ENCODE peak calls at places on chromosomes 7 and 10, in eight cellular contexts. R, U, W, X, D, P, L and C are unnamed samples.

GRCh38 chr10:61751599-61751998 is 88.9 kb downstream of the CABCOCO1 start:
- DNase-seq in R (peak; percentile 13), U (no peak), W (no peak), X (no peak), D (no peak), P (no peak), L (no peak), C (no peak)

GRCh38 chr10:100751211-100751933 is 6.0 kb downstream of the PAX2 start:
- DNase-seq in R (no peak), U (no peak), W (no peak), X (no peak), D (no peak), P (no peak), L (no peak), C (no peak)

GRCh38 chr7:22387583-22387982 is 30.6 kb upstream of the RAPGEF5 start:
- DNase-seq in R (peak; percentile 88), U (no peak), W (no peak), X (no peak), D (no peak), P (peak; percentile 62), L (no peak), C (no peak)

GRCh38 chr10:110637558-110638053 is 6.5 kb upstream of the RBM20 start:
- DNase-seq in R (no peak), U (no peak), W (no peak), X (no peak), D (no peak), P (no peak), L (no peak), C (no peak)

GRCh38 chr7:137563986-137564385 is 220.5 kb upstream of the PTN start:
- DNase-seq in R (no peak), U (no peak), W (no peak), X (no peak), D (no peak), P (no peak), L (no peak), C (no peak)

GRCh38 chr7:22082886-22083710 is 137.4 kb upstream of the CDCA7L start:
- DNase-seq in R (peak; percentile 68), U (peak; percentile 88), W (peak; percentile 92), X (peak; percentile 79), D (peak; percentile 82), P (peak; percentile 85), L (peak; percentile 76), C (peak; percentile 91)

GRCh38 chr10:90959826-90960225 is 38.9 kb upstream of the ANKRD1 start:
- DNase-seq in R (no peak), U (no peak), W (no peak), X (no peak), D (no peak), P (no peak), L (no peak), C (no peak)

GRCh38 chr7:14748461-14748860 is 154.1 kb downstream of the DGKB start:
- DNase-seq in R (peak; percentile 91), U (no peak), W (no peak), X (no peak), D (no peak), P (no peak), L (no peak), C (no peak)

GRCh38 chr10:100129424-100129823 is 47.8 kb upstream of the CPN1 start:
- DNase-seq in R (no peak), U (no peak), W (no peak), X (no peak), D (peak; percentile 16), P (no peak), L (no peak), C (no peak)

GRCh38 chr10:45023426-45023825 is 22.7 kb downstream of the ZNF22 start:
- DNase-seq in R (peak; percentile 4), U (no peak), W (no peak), X (no peak), D (no peak), P (no peak), L (no peak), C (no peak)

GRCh38 chr10:92822060-92822634 is 26.2 kb upstream of the EXOC6 start:
- DNase-seq in R (peak; percentile 90), U (no peak), W (no peak), X (no peak), D (peak; percentile 68), P (no peak), L (no peak), C (no peak)

GRCh38 chr10:123833170-123833850 is 58.3 kb downstream of the CPXM2 start:
- DNase-seq in R (no peak), U (no peak), W (no peak), X (no peak), D (no peak), P (no peak), L (no peak), C (no peak)

GRCh38 chr7:117993377-117994003 is 120.2 kb upstream of the CTTNBP2 start:
- DNase-seq in R (peak; percentile 20), U (no peak), W (no peak), X (peak; percentile 39), D (peak; percentile 61), P (no peak), L (no peak), C (no peak)

GRCh38 chr10:94963901-94964300 is 25.4 kb downstream of the CYP2C9 start:
- DNase-seq in R (peak; percentile 21), U (no peak), W (no peak), X (peak; percentile 25), D (no peak), P (no peak), L (no peak), C (peak; percentile 3)

GRCh38 chr10:125828311-125828710 is 5.0 kb downstream of the BCCIP start:
- DNase-seq in R (no peak), U (no peak), W (no peak), X (no peak), D (no peak), P (no peak), L (no peak), C (no peak)

GRCh38 chr7:28315565-28316420 is 96.5 kb upstream of the CREB5 start:
- DNase-seq in R (peak; percentile 75), U (no peak), W (no peak), X (no peak), D (no peak), P (no peak), L (no peak), C (no peak)

DNA sequence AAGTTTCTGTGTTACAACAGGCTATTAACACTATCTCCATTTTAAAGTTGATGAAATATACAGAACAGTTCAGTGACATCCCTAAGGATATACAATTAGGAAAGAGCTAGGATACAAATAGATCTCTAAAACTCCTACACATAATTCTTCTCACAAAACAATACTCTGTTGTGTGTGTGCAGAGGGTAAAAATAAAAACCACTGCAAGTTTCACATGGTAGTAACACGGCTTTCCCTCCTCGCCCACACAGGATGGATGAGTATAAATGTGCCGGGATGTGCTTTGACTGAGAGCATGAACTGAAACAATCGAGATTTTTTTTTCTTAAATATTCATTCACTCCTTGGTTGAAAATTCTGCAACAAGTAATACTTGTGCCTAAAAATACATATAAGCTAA is 131.5 kb upstream of the C1QL3 start:
- DNase-seq in R (no peak), U (no peak), W (no peak), X (no peak), D (no peak), P (no peak), L (no peak), C (no peak)
- TF ChIP-seq CTCF in R (no peak), U (no peak), W (no peak), X (no peak), D (no peak), P (no peak), L (no peak), C (no peak)

GRCh38 chr10:116708386-116708785 is 34.0 kb downstream of the HSPA12A start:
- DNase-seq in R (peak; percentile 94), U (no peak), W (no peak), X (no peak), D (no peak), P (no peak), L (no peak), C (no peak)
- H3K27ac ChIP-seq in R (no peak overlapping the region), U (no peak overlapping the region), W (peak overlapping the region; percentile 76), X (no peak overlapping the region), D (no peak overlapping the region), P (peak overlapping the region; percentile 58), L (no peak overlapping the region), C (no peak overlapping the region)

GRCh38 chr10:130466271-130466997 is 330.2 kb downstream of the GLRX3 start:
- DNase-seq in R (no peak), U (no peak), W (peak; percentile 58), X (no peak), D (no peak), P (no peak), L (no peak), C (no peak)

GRCh38 chr10:130463104-130463875 is 327.1 kb downstream of the GLRX3 start:
- DNase-seq in R (no peak), U (no peak), W (peak; percentile 46), X (no peak), D (no peak), P (no peak), L (no peak), C (no peak)

GRCh38 chr10:130461631-130462030 is 325.4 kb downstream of the GLRX3 start:
- DNase-seq in R (no peak), U (no peak), W (peak; percentile 12), X (no peak), D (no peak), P (no peak), L (no peak), C (no peak)

GRCh38 chr10:130463876-130464360 is 327.7 kb downstream of the GLRX3 start:
- DNase-seq in R (no peak), U (no peak), W (peak; percentile 47), X (no peak), D (no peak), P (no peak), L (no peak), C (no peak)

DNA sequence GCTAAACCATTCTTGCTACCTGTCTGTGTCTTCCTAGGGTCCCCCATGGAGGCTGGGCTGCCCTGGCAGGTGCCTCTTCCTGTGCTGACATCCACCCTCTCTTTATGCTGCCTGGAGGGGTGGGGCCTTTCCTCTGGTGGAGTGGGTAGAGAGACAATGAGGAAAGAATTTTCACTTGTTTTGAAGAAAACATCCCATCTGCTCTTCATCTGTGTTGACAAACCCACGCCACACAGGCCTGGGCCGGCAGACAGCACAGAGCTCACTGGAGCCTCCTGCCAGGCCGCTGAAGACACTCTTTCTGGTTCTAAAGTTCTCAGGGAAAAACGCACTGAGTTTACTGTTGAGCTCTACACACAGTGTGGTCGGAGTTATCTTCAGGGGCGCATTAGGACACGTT is 328.2 kb downstream of the GLRX3 start:
- DNase-seq in R (no peak), U (no peak), W (peak; percentile 45), X (no peak), D (no peak), P (no peak), L (no peak), C (no peak)
- TF ChIP-seq CTCF in R (no peak), U (no peak), W (no peak), X (no peak), D (no peak), P (no peak), L (no peak), C (no peak)

DNA sequence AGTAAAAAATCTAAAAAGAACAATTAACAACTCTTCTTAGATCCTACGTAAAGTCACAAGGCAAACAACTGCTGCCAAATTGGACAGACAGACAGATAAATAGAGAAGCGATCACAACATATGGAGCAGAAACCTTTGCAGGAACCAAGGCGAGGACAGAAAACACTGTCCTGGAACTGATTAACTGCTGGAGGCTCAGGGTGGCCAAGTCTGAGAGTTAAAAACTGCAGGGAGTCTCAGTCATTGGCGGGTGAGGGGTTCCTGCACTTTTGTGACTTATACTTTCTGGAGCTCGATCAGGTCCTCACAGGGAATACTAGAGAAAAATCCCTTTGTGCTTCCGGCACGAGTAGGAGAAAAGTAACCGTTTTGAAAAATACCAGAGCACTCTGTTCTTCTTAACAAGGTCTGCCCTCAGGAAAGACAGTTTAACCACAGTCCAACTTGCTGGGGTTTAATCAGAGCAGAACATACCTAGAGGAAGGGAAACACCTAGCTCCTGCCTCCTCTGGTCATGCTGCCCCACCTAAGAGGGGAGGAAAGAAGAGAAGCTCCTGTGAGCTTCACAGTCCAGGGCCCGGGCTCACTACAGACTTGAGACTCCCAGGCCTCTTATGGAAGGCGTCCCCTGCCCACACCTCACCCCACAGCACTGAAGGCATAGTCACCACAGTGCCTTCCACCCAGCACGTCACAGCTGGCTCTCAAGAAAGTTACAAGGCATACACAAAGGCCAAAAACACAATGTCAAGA is 74.9 kb downstream of the LARP4B start:
- DNase-seq in R (no peak), U (no peak), W (no peak), X (no peak), D (no peak), P (no peak), L (no peak), C (no peak)
- H3K27ac ChIP-seq in R (no peak overlapping the region), U (no peak overlapping the region), W (no peak overlapping the region), X (no peak overlapping the region), D (no peak overlapping the region), P (no peak overlapping the region), L (no peak overlapping the region), C (no peak overlapping the region)